ENCODE peak calls at places on chromosomes 3 and 15, in ten cellular contexts. N, O, A, G, X, L, H, Q, Y and M are unnamed samples.

GRCh38 chr3:116111765-116112164 is 333.5 kb downstream of the LSAMP start:
- DNase-seq in L (no peak), X (no peak), A (no peak), N (no peak), H (no peak), O (no peak), Q (no peak), Y (no peak), G (no peak), M (no peak)

GRCh38 chr3:131535596-131535995 is 32.8 kb upstream of the MRPL3 start:
- DNase-seq in H (no peak), L (no peak), Q (peak), A (no peak), O (no peak), Y (no peak), G (peak), N (no peak), X (peak), M (no peak)

GRCh38 chr3:11096266-11097135 is 57.8 kb upstream of the HRH1 start:
- DNase-seq in O (peak), X (peak), A (peak), L (peak), H (peak), Q (peak), G (peak), Y (no peak), N (peak), M (peak)

GRCh38 chr3:159645874-159646273 is 342.8 kb upstream of the IL12A start:
- DNase-seq in Y (no peak), A (no peak), H (no peak), N (no peak), Q (no peak), L (no peak), O (no peak), X (no peak), G (no peak), M (no peak)

GRCh38 chr15:95105229-95105628 is 873.9 kb downstream of the MCTP2 start:
- DNase-seq in X (no peak), N (no peak), O (peak), H (no peak), Y (no peak), Q (peak), G (peak), L (no peak), A (no peak), M (no peak)

GRCh38 chr15:63371297-63371918 is 10.2 kb downstream of the CA12 start:
- DNase-seq in Q (peak), H (no peak), A (no peak), O (peak), N (no peak), G (peak), Y (no peak), L (no peak), X (no peak), M (no peak)

GRCh38 chr15:42275780-42276395 is 2.7 kb upstream of the TMEM87A start:
- DNase-seq in H (no peak), O (no peak), N (no peak), Y (no peak), L (no peak), G (no peak), X (peak), Q (no peak), A (no peak), M (no peak)

GRCh38 chr3:148648685-148649352 is 48.9 kb upstream of the AGTR1 start:
- DNase-seq in L (no peak), X (no peak), G (no peak), O (peak), A (no peak), H (peak), Q (peak), N (no peak), Y (no peak), M (no peak)

GRCh38 chr3:76206351-76206750 is 421.0 kb upstream of the ZNF717 start:
- DNase-seq in N (no peak), X (no peak), G (no peak), A (no peak), L (no peak), H (no peak), Y (no peak), Q (no peak), O (no peak), M (no peak)

GRCh38 chr3:112974894-112975293 is at the start of gene CD200R1:
- DNase-seq in N (no peak), O (no peak), H (no peak), A (no peak), L (no peak), G (no peak), Y (no peak), Q (no peak), X (no peak), M (no peak)

GRCh38 chr3:133927543-133928066 is 31.9 kb upstream of the RAB6B start:
- DNase-seq in O (no peak), H (no peak), A (peak), L (no peak), Y (peak), N (peak), G (no peak), X (peak), Q (no peak), M (no peak)

GRCh38 chr3:146156060-146156459 is 4.9 kb downstream of the PLOD2 start:
- DNase-seq in O (no peak), H (no peak), N (no peak), G (no peak), Q (no peak), L (no peak), X (no peak), Y (no peak), A (no peak), M (no peak)

GRCh38 chr3:150094150-150094932 is 123.6 kb upstream of the PFN2 start:
- DNase-seq in X (peak), A (no peak), L (no peak), O (no peak), H (no peak), Q (no peak), Y (no peak), G (no peak), N (no peak), M (peak)

GRCh38 chr15:79433610-79434009 is 1.5 kb downstream of the MINAR1 start:
- DNase-seq in L (no peak), N (no peak), A (no peak), X (peak), Y (no peak), Q (no peak), H (no peak), G (no peak), O (no peak), M (no peak)

GRCh38 chr15:98232761-98233160 is 272.3 kb downstream of the ARRDC4 start:
- DNase-seq in A (no peak), G (no peak), L (no peak), Y (no peak), X (no peak), O (no peak), Q (no peak), H (no peak), N (no peak), M (no peak)

GRCh38 chr15:75065467-75065850 is 42.1 kb downstream of the PPCDC start:
- DNase-seq in G (no peak), Q (peak), O (no peak), Y (peak), N (peak), L (no peak), A (no peak), X (no peak), H (no peak), M (no peak)

GRCh38 chr3:61561374-61562041 is at the start of gene PTPRG:
- DNase-seq in A (peak), O (peak), H (peak), N (peak), Q (peak), Y (peak), L (peak), G (peak), X (peak), M (peak)

GRCh38 chr3:102156426-102156825 is 278.4 kb upstream of the ZPLD1 start:
- DNase-seq in H (peak), N (peak), G (no peak), O (peak), Y (no peak), Q (peak), A (no peak), X (no peak), L (no peak), M (peak)

GRCh38 chr3:123419156-123419849 is 29.6 kb downstream of the ADCY5 start:
- DNase-seq in N (no peak), A (no peak), O (no peak), G (no peak), X (no peak), Q (no peak), Y (no peak), L (no peak), H (no peak), M (no peak)

GRCh38 chr3:115861166-115861733 is 237.9 kb downstream of the GAP43 start:
- DNase-seq in X (peak), A (no peak), Q (no peak), N (no peak), G (no peak), H (no peak), Y (no peak), L (no peak), O (no peak), M (no peak)

GRCh38 chr3:66372681-66373350 is 128.0 kb downstream of the LRIG1 start:
- DNase-seq in Q (no peak), O (peak), G (no peak), L (no peak), A (peak), N (peak), H (no peak), Y (no peak), X (peak), M (no peak)

GRCh38 chr3:126555795-126556636 is 2.7 kb downstream of the C3orf22 start:
- DNase-seq in Q (no peak), A (peak), G (no peak), Y (peak), H (no peak), X (no peak), N (no peak), O (no peak), L (peak), M (no peak)

GRCh38 chr3:42708611-42709151 is 6.1 kb upstream of the HHATL start:
- DNase-seq in X (no peak), Q (no peak), Y (no peak), H (no peak), N (no peak), G (no peak), O (no peak), L (peak), A (peak), M (no peak)

GRCh38 chr15:32657198-32657886 is 15.8 kb downstream of the SCG5 start:
- DNase-seq in Q (no peak), A (no peak), G (no peak), O (no peak), X (no peak), Y (no peak), H (no peak), N (peak), L (no peak), M (no peak)

GRCh38 chr3:77348244-77348855 is 308.5 kb downstream of the ROBO2 start:
- DNase-seq in O (peak), G (no peak), H (no peak), Y (no peak), L (no peak), N (peak), Q (no peak), X (peak), A (no peak), M (no peak)
- H3K4me3 ChIP-seq in O (no peak), G (no peak), H (no peak), Y (no peak), L (no peak), N (no peak), Q (no peak), X (no peak), A (no peak), M (no peak)

GRCh38 chr3:12601072-12601471 is 44.2 kb downstream of the MKRN2 start:
- DNase-seq in O (peak), X (no peak), G (no peak), N (no peak), Q (no peak), A (no peak), L (no peak), Y (no peak), H (no peak), M (no peak)
- TF ChIP-seq CTCF in O (peak), X (peak), G (no peak), N (no peak), Q (no peak), A (peak), L (no peak), Y (peak), H (no peak), M (peak)

GRCh38 chr15:77569647-77570186 is 63.0 kb downstream of the LINGO1 start:
- DNase-seq in H (no peak), L (no peak), Y (no peak), Q (no peak), O (peak), A (peak), N (no peak), G (no peak), X (no peak), M (no peak)
- H3K4me3 ChIP-seq in H (no peak), L (peak), Y (peak), Q (no peak), O (peak), A (peak), N (no peak), G (no peak), X (no peak), M (no peak)

GRCh38 chr15:28094732-28095521 is 4.2 kb downstream of the OCA2 start:
- DNase-seq in N (peak), O (no peak), A (no peak), H (no peak), X (peak), Y (no peak), G (no peak), L (peak), Q (no peak), M (no peak)

GRCh38 chr15:28098360-28098765 is 752 bp downstream of the OCA2 start:
- DNase-seq in H (no peak), X (no peak), O (no peak), A (no peak), N (peak), Y (peak), Q (no peak), L (no peak), G (no peak), M (no peak)

GRCh38 chr15:28097656-28098359 is 1.3 kb downstream of the OCA2 start:
- DNase-seq in Q (no peak), A (no peak), Y (peak), H (no peak), N (peak), X (no peak), L (peak), G (no peak), O (no peak), M (no peak)

GRCh38 chr15:28096411-28096719 is 2.8 kb downstream of the OCA2 start:
- DNase-seq in X (no peak), A (no peak), Q (no peak), G (no peak), N (no peak), L (no peak), H (no peak), O (no peak), Y (no peak), M (no peak)

DNA sequence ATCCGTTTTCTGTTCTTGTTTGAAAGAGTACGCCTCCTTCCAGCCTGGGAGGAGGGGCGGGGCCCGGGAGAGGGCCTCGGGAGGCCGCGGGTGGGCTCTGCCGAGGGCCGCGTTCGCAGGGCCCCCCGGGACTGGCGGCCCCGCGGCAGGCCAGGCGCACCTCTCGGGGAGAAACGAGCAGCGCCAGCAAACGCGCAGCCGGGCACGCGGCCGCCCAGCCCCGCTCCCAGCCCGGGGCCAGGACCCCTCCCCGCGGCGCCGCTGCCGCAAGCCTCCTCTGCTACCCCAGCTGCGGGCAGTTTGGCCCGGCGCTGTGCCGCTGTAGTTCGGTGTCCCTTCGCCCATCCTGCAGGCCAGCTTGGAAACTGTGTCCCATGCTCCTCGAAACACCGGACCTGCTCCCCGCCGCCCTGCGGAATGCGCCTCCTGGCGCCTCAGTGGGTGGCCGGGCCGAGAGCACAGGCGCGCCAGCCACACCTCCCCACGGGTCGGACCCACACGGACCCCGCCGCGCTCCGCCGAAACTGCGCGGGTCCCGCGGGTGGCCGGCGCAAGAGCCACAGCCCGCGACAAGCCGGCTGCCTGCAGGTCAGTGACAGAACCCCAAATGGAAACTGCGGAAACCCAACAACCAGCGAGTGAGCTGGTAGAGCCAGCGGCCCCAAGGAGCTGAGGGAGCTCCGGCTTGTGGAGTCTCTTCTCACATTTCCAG is 2.2 kb downstream of the OCA2 start:
- DNase-seq in O (no peak), L (peak), Y (peak), H (no peak), A (no peak), G (no peak), N (peak), Q (no peak), X (peak), M (no peak)
- TF ChIP-seq CTCF in O (no peak), L (no peak), Y (no peak), H (no peak), A (peak), G (no peak), N (no peak), Q (no peak), X (no peak), M (peak)

GRCh38 chr3:121658716-121659435 is 1.8 kb downstream of the HCLS1 start:
- DNase-seq in L (no peak), X (no peak), A (no peak), H (no peak), Q (no peak), N (no peak), Y (no peak), G (no peak), O (no peak), M (no peak)
- H3K4me3 ChIP-seq in L (peak), X (no peak), A (no peak), H (no peak), Q (no peak), N (no peak), Y (no peak), G (no peak), O (no peak), M (no peak)

DNA sequence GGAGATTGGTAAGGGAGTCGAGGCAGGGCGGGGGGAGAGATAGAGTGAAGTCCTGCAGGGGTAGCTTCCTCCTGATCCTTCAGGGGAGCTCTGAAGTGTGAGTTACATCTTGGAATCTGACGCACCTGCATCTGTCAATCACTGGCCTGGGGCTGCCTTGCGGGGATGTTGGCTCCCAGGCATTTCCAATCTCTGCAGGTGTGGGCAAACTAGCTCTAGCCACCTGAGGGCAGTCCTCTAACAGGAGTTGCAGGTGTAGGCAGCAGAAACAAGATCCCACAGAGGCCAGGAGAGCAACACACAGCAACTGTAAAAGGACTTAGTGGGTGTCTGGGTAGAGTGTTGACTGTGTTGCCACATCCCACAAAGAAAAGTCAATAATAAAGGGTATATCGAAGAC is 63.6 kb downstream of the ZNF621 start:
- DNase-seq in L (no peak), H (no peak), Q (no peak), N (no peak), A (no peak), X (peak), G (no peak), Y (no peak), O (no peak), M (no peak)
- TF ChIP-seq CTCF in L (no peak), H (no peak), Q (no peak), N (no peak), A (no peak), X (peak), G (no peak), Y (no peak), O (no peak), M (peak)

GRCh38 chr3:152609891-152610290 is 225.0 kb upstream of the P2RY1 start:
- DNase-seq in H (no peak), L (no peak), G (no peak), X (peak), O (no peak), Y (no peak), Q (no peak), A (no peak), N (no peak), M (no peak)
- H3K4me3 ChIP-seq in H (no peak), L (no peak), G (no peak), X (peak), O (no peak), Y (no peak), Q (no peak), A (no peak), N (no peak), M (no peak)

DNA sequence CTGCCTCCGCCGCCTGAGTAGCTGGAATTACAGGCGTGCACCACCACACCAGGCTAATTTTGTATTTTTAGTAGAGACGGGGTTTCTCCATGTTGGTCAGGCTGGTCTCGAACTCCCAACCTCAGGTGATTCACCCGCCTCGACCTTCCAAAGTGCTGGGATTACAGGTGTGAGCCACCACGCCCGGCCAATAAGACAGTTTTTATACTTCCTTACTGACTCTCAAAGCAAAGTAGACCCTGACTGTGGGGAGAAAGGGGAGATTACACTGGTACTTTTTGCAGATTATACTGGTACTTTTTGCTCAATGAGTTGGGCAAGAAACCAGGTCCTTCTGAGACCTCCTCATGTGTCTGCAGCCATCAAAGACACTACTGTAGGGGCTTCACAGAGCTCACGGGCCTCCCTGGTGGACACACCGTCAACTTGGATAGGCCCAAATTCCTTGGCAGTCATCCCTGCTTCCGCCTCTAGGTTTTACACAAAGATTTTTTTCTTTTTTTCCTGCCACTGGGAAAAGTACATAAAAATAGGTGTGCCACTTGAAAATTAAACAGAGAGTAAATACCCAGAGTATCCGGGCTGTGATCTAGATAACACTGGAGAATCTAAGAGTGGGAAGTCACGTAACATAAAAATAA is 143.3 kb upstream of the WNT5A start:
- DNase-seq in X (peak), Q (no peak), N (no peak), L (no peak), O (no peak), G (no peak), Y (no peak), H (no peak), A (no peak), M (no peak)
- TF ChIP-seq CTCF in X (no peak), Q (no peak), N (no peak), L (no peak), O (no peak), G (no peak), Y (peak), H (no peak), A (no peak), M (no peak)

DNA sequence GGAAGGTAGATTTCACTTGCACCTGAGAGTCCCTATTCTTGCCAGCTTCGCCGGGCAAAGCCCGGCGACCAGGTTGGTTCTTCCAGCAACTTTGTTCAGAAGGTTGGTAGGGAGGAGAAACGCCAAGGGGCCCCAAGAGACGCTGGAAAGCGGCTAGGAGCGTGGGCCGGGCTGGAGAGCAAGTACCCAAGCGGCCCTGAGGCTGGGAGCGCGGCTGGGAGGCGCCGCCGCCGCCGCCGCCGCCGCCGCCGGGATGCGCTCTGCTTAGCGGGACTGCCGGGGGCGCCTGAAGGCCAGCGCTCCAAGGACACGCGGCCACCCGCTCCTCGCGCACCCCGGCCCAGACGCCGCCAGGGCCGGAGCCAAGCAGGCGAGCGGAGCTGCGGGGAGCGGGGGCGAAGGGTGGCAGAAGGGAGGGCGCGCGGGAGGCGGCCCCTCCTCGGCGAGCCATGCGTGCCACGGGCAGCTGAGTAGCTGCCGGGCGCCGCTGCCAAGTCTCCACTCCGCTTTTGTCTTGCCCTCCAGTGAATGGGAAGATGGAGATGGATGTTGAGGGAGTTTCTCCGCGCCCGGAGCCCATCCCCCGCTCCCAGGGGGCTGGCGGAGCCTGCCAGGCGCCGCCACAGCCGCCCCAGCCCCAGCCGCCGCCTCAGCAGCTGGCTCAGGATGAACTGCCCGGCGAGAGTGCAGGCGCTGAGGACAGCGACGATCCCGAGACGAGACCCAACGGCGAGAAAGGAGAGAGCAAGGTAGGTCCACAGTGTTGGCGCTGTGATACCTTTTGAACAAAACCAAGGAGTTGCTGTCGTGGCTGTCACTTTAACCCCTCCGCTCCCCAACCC is 227.3 kb upstream of the AZI2 start:
- DNase-seq in Q (peak), H (no peak), A (peak), N (peak), G (no peak), L (no peak), X (peak), Y (no peak), O (peak), M (no peak)
- H3K4me3 ChIP-seq in Q (peak), H (peak), A (peak), N (peak), G (peak), L (peak), X (peak), Y (peak), O (peak), M (peak)